ENCODE peak calls at places on chromosomes 11 and 22, in eight cellular contexts. Z is activated CD4-positive, alpha-beta T cell treated with anti-CD3 and anti-CD28 coated beads, Interleukin-2, amount 50 U/mL, for 1 hour; R is endothelial cell; M is NCI-H2171 treated with DMSO at 0.1 percent for 48 hours; S is stimulated activated CD4-positive, alpha-beta T cell treated with anti-CD3 and anti-CD28 coated beads, Interleukin-1b, Interleukin-23, amount 100 ng/mL, for 24 hours; X is kidney tubule cell; O is stimulated activated CD8-positive, alpha-beta memory T cell treated with anti-CD3 and anti-CD28 coated beads, Interleukin-7, amount 100 ng/mL, for 1 hour; F is immature natural killer cell. I is an unnamed sample.

GRCh38 chr22:49929553-49929979 is 11.1 kb downstream of the CRELD2 start:
- DNase-seq in Z (peak), R (peak), M (peak), S (peak), X (peak), O (no peak), F (peak), I (no peak)

GRCh38 chr11:21909145-21909544 is 283.7 kb upstream of the ANO5 start:
- DNase-seq in Z (no peak), R (no peak), M (no peak), S (no peak), X (peak), O (no peak), F (no peak), I (no peak)

GRCh38 chr11:68711114-68711513 is 26.8 kb downstream of the GAL start:
- DNase-seq in Z (no peak), R (no peak), M (no peak), S (no peak), X (no peak), O (no peak), F (no peak), I (no peak)

GRCh38 chr22:47375621-47376321 is 613.3 kb downstream of the TBC1D22A start:
- DNase-seq in Z (no peak), R (no peak), M (no peak), S (no peak), X (no peak), O (no peak), F (no peak), I (no peak)

GRCh38 chr11:20479399-20479974 is 92.0 kb downstream of the PRMT3 start:
- DNase-seq in Z (no peak), R (no peak), M (no peak), S (no peak), X (no peak), O (no peak), F (no peak), I (no peak)

GRCh38 chr22:42695294-42695693 is 25.4 kb downstream of the A4GALT start:
- DNase-seq in Z (no peak), R (no peak), M (no peak), S (no peak), X (no peak), O (no peak), F (no peak), I (no peak)

GRCh38 chr11:117230981-117231636 is 764 bp downstream of the PCSK7 start:
- DNase-seq in Z (no peak), R (no peak), M (no peak), S (no peak), X (peak), O (no peak), F (no peak), I (no peak)

GRCh38 chr11:69664901-69665300 is 10.3 kb downstream of the LTO1 start:
- DNase-seq in Z (no peak), R (no peak), M (no peak), S (no peak), X (no peak), O (no peak), F (no peak), I (no peak)

GRCh38 chr11:68008381-68009337 is 1.5 kb upstream of the ALDH3B1 start:
- DNase-seq in Z (no peak), R (no peak), M (peak), S (no peak), X (no peak), O (no peak), F (no peak), I (no peak)

GRCh38 chr22:19722175-19722914 is 994 bp upstream of the GP1BB start:
- DNase-seq in Z (no peak), R (no peak), M (no peak), S (no peak), X (no peak), O (no peak), F (no peak), I (no peak)

I was measured in LNCaP clone FGC.